ENCODE peak calls at places on chromosome 22, in five cellular contexts. M is spleen, L is hepatocyte, V is tibial artery, I is upper lobe of right lung. C is an unnamed sample.

GRCh38 chr22:30614879-30615278 is 7.9 kb downstream of the TCN2 start:
- DNase-seq in L (no peak), V (no peak), M (no peak), I (no peak), C (no peak)

GRCh38 chr22:36741204-36741793 is 34.6 kb downstream of the IFT27 start:
- DNase-seq in I (peak), M (no peak), V (no peak), L (no peak), C (no peak)

GRCh38 chr22:23245045-23245798 is 64.9 kb downstream of the BCR start:
- DNase-seq in L (peak), I (no peak), M (no peak), V (no peak), C (peak)

GRCh38 chr22:50548046-50548912 is 2.6 kb downstream of the KLHDC7B start:
- DNase-seq in M (peak), V (no peak), L (no peak), I (peak), C (no peak)

GRCh38 chr22:49112176-49112575 is 715.5 kb downstream of the BRD1 start:
- DNase-seq in V (no peak), M (no peak), I (no peak), L (no peak), C (no peak)

GRCh38 chr22:43053176-43053575 is 36.0 kb downstream of the TTLL1 start:
- DNase-seq in I (no peak), M (no peak), L (no peak), V (no peak), C (no peak)

GRCh38 chr22:25955323-25955722 is 213.3 kb downstream of the MYO18B start:
- DNase-seq in L (no peak), M (no peak), V (no peak), I (no peak), C (no peak)

GRCh38 chr22:24772493-24773220 is 1.9 kb downstream of the PIWIL3 start:
- DNase-seq in M (no peak), L (peak), I (no peak), V (no peak), C (peak)

GRCh38 chr22:23675502-23676415 is 15.1 kb upstream of the RGL4 start:
- DNase-seq in I (peak), L (peak), M (peak), V (no peak), C (peak)

GRCh38 chr22:38841211-38841610 is 2.6 kb downstream of the NPTXR start:
- DNase-seq in V (no peak), I (no peak), L (no peak), M (peak), C (no peak)

GRCh38 chr22:38843201-38843715 is 570 bp downstream of the NPTXR start:
- DNase-seq in I (peak), L (peak), M (peak), V (no peak), C (peak)

GRCh38 chr22:38841635-38842034 is 2.2 kb downstream of the NPTXR start:
- DNase-seq in V (no peak), L (no peak), M (no peak), I (no peak), C (no peak)

GRCh38 chr22:38843716-38844660 is at the start of gene NPTXR:
- DNase-seq in I (no peak), V (no peak), M (no peak), L (peak), C (peak)

DNA sequence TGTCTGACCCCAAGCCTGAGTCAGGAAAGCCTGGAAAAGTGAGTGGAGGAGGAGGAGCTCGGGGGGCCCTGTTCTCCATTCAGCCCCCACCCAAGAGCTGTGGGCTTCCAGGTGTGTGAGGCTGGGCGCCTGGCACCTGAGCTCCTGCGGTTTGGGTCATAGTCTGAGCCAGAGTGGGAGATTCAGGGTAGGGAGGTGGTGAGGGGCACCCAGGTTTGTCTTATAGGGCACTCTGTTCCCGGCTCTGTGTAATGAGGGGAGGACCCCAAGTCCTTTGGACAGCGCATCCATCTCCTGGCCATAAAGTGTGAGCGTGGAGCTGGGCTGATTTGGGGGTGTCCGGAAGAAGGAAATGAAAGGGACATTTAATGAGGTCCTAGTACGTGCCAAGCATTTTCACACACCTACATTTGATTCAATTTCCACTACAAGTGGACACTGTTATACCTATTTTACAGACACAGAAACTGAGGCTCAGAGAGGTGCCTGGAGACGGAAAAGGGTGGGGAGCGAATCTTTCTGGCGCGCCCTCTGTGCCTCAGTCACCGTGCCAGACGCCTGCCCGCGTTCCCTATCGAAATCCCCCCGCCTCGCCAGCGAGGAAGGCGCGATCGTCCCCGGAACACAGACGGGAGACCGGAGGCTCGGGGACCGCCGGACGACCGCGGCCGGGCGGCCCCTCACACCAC is 1.2 kb downstream of the NPTXR start:
- DNase-seq in M (no peak), V (no peak), L (no peak), I (no peak), C (no peak)
- H3K4me3 ChIP-seq in M (peak), V (peak), L (peak), I (peak), C (no peak)

DNA sequence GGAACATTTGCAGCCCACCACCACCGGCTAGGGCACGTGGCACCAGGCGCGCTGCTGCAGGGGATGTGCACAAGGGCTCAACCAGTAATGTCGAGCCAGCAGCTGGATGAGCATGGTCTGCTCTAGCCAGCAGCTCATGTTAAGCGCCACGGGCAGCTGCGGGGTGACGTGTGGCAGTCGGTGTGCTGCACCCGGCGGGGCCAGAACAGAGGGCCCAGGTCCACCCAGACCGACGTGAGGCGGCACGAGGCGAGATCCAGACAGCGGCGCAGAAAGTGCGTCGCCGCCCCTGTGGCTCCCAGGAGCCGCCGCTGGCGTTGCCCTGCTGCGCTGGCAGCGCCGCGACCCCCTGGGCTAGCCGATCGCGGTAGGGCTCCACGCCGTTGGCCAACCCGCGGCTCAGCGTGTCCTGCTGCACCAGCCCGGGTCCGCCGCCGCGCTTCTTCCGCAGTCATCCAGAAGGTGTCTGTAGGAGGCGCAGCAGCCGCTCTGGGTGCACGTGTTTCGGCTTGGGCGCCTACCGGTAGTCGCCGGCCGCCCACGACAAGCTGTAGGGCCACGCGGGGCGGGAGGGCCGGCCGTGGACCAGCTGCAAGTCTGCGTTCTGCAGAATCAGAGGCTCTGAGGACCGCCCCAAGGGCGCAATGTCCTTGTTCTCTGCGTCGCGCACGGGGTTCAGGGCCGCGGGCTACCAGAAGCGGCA is 4.6 kb upstream of the GALR3 start:
- DNase-seq in M (peak), V (peak), I (peak), L (peak), C (peak)
- H3K4me3 ChIP-seq in M (peak), V (peak), I (peak), L (peak), C (no peak)

GRCh38 chr22:29341849-29342127 is 26.3 kb upstream of the RASL10A start:
- DNase-seq in M (no peak), L (no peak), I (no peak), V (no peak), C (no peak)

GRCh38 chr22:29343313-29343805 is 27.9 kb upstream of the RASL10A start:
- DNase-seq in M (no peak), L (no peak), I (peak), V (no peak), C (no peak)

GRCh38 chr22:29342577-29343312 is 27.2 kb upstream of the RASL10A start:
- DNase-seq in M (no peak), V (no peak), L (no peak), I (no peak), C (no peak)

GRCh38 chr22:29341056-29341848 is 25.8 kb upstream of the RASL10A start:
- DNase-seq in V (no peak), M (no peak), L (no peak), I (no peak), C (no peak)

GRCh38 chr22:29342177-29342576 is 26.7 kb upstream of the RASL10A start:
- DNase-seq in M (no peak), L (no peak), I (no peak), V (no peak), C (no peak)
- H3K4me3 ChIP-seq in M (no peak), L (no peak), I (no peak), V (no peak), C (no peak)

GRCh38 chr22:47155131-47155885 is 392.9 kb downstream of the TBC1D22A start:
- DNase-seq in I (no peak), M (no peak), V (no peak), L (no peak), C (no peak)
- H3K4me3 ChIP-seq in I (no peak), M (no peak), V (peak), L (no peak), C (no peak)

DNA sequence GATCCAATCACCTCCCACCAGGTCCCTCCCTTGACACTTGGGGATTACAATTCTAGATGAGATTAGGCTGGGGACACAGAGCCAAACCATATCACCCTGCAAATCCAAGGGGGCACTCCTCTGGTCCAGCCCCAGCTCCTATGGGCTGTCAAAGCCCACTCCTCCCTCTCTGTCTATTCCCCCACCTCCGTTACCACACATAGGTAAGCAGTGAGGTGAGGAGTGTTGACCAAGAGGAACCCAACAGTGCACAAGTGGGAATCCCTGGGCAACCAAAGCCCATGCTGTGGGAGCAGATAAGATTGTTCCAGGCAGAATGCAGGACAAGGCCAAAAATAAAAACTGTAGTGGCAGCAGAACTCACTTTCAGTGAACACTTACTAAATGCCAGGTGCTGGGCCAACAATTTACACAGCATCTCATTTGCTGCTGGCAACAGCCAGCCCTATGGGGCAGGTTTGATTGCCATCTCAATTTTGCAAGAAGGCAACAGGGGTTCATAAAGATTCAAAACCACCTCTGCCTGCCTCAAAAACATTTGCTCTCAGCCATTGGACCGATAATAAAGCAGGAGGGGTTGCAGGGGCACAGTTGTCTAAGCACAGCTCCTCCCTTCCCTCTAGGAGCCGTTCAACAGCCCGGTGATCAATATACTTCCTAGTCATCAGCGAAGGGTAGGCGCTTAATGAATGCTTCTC is 8.9 kb downstream of the SDF2L1 start:
- DNase-seq in V (no peak), M (no peak), L (peak), I (no peak), C (no peak)
- H3K4me3 ChIP-seq in V (peak), M (peak), L (peak), I (peak), C (no peak)

GRCh38 chr22:46761017-46761416 is 1.4 kb upstream of the TBC1D22A start:
- DNase-seq in I (no peak), M (peak), L (no peak), V (no peak), C (no peak)
- H3K4me3 ChIP-seq in I (no peak), M (no peak), L (no peak), V (peak), C (no peak)

GRCh38 chr22:20904980-20905355 is 12.2 kb upstream of the CRKL start:
- DNase-seq in V (no peak), I (no peak), M (no peak), L (no peak), C (no peak)
- H3K4me3 ChIP-seq in V (no peak), I (no peak), M (no peak), L (no peak), C (no peak)

GRCh38 chr22:45638834-45639746 is 32.5 kb upstream of the ATXN10 start:
- DNase-seq in I (peak), M (no peak), L (peak), V (peak), C (peak)
- H3K4me3 ChIP-seq in I (no peak), M (no peak), L (no peak), V (no peak), C (no peak)

C was measured in small intestine.